ENCODE peak calls at places on chromosome 13, in eight cellular contexts. R is A549; V is Peyer's patch; W is GM23338; M is thoracic aorta; Q is hepatocyte; D is CD8-positive, alpha-beta T cell; I is left ventricle myocardium inferior. Y is an unnamed sample. For H3K4me1, the result is how much of the 10 kb centered on the place peaks cover.

GRCh38 chr13:25267715-25268114 is 19.6 kb downstream of the MTMR6 start:
- DNase-seq in R (peak), V (no peak), W (no peak), M (no peak), Q (no peak), D (no peak), I (no peak), Y (no peak)

GRCh38 chr13:20995245-20995829 is 66.0 kb downstream of the LATS2 start:
- DNase-seq in R (no peak), V (no peak), W (no peak), M (no peak), Q (no peak), D (no peak), I (no peak), Y (peak)

GRCh38 chr13:109500146-109500773 is 286.1 kb downstream of the IRS2 start:
- DNase-seq in R (peak), V (no peak), W (peak), M (no peak), Q (no peak), D (no peak), I (no peak), Y (peak)

GRCh38 chr13:48772908-48773307 is 119.2 kb downstream of the CYSLTR2 start:
- DNase-seq in R (no peak), V (no peak), W (no peak), M (no peak), Q (no peak), D (no peak), I (no peak), Y (no peak)

GRCh38 chr13:110197041-110197440 is 109.9 kb downstream of the COL4A1 start:
- DNase-seq in R (no peak), V (no peak), W (no peak), M (no peak), Q (peak), D (no peak), I (no peak), Y (peak)

GRCh38 chr13:114166381-114167131 is 12.5 kb upstream of the CFAP97D2 start:
- DNase-seq in R (no peak), V (no peak), W (no peak), M (no peak), Q (no peak), D (no peak), I (peak), Y (no peak)

GRCh38 chr13:36526897-36527296 is 94.6 kb downstream of the CCNA1 start:
- DNase-seq in R (no peak), V (no peak), W (peak), M (no peak), Q (no peak), D (no peak), I (no peak), Y (no peak)

GRCh38 chr13:59120297-59120843 is 1043.4 kb downstream of the DIAPH3 start:
- DNase-seq in R (no peak), V (no peak), W (no peak), M (no peak), Q (no peak), D (no peak), I (no peak), Y (no peak)

GRCh38 chr13:100957741-100958140 is 283.1 kb upstream of the TMTC4 start:
- DNase-seq in R (no peak), V (no peak), W (no peak), M (no peak), Q (no peak), D (no peak), I (no peak), Y (no peak)

GRCh38 chr13:95784891-95785290 is 108.0 kb downstream of the DNAJC3 start:
- DNase-seq in R (no peak), V (no peak), W (no peak), M (no peak), Q (no peak), D (no peak), I (no peak), Y (no peak)

GRCh38 chr13:34066344-34066743 is 248.4 kb downstream of the RFC3 start:
- DNase-seq in R (no peak), V (no peak), W (no peak), M (no peak), Q (no peak), D (no peak), I (no peak), Y (peak)

GRCh38 chr13:44098559-44098958 is 218.9 kb downstream of the LACC1 start:
- DNase-seq in R (no peak), V (peak), W (no peak), M (no peak), Q (no peak), D (no peak), I (no peak), Y (no peak)

GRCh38 chr13:42969558-42970172 is 22.4 kb downstream of the EPSTI1 start:
- DNase-seq in R (peak), V (peak), W (peak), M (peak), Q (peak), D (peak), I (peak), Y (peak)

GRCh38 chr13:31204592-31204991 is 4.8 kb downstream of the B3GLCT start:
- DNase-seq in R (peak), V (no peak), W (no peak), M (no peak), Q (peak), D (no peak), I (no peak), Y (no peak)

GRCh38 chr13:25753976-25754375 is 297.8 kb downstream of the SHISA2 start:
- DNase-seq in R (no peak), V (no peak), W (no peak), M (no peak), Q (no peak), D (no peak), I (no peak), Y (no peak)

GRCh38 chr13:112754281-112755025 is 64.6 kb downstream of the ATP11A start:
- DNase-seq in R (no peak), V (no peak), W (no peak), M (no peak), Q (no peak), D (no peak), I (no peak), Y (no peak)

GRCh38 chr13:112756511-112756966 is 66.7 kb downstream of the ATP11A start:
- DNase-seq in R (no peak), V (no peak), W (no peak), M (no peak), Q (no peak), D (no peak), I (no peak), Y (no peak)

GRCh38 chr13:112756081-112756480 is 66.2 kb downstream of the ATP11A start:
- DNase-seq in R (no peak), V (no peak), W (no peak), M (no peak), Q (no peak), D (no peak), I (no peak), Y (no peak)

GRCh38 chr13:112753868-112754267 is 64.0 kb downstream of the ATP11A start:
- DNase-seq in R (no peak), V (no peak), W (no peak), M (no peak), Q (no peak), D (no peak), I (no peak), Y (no peak)

GRCh38 chr13:112755331-112755730 is 65.5 kb downstream of the ATP11A start:
- DNase-seq in R (no peak), V (no peak), W (no peak), M (no peak), Q (no peak), D (no peak), I (no peak), Y (no peak)
- H3K4me1 ChIP-seq in R (under half), V (under half), W (under half), M (under half), Q (under half), D (under half), I (under half), Y (under half)

DNA sequence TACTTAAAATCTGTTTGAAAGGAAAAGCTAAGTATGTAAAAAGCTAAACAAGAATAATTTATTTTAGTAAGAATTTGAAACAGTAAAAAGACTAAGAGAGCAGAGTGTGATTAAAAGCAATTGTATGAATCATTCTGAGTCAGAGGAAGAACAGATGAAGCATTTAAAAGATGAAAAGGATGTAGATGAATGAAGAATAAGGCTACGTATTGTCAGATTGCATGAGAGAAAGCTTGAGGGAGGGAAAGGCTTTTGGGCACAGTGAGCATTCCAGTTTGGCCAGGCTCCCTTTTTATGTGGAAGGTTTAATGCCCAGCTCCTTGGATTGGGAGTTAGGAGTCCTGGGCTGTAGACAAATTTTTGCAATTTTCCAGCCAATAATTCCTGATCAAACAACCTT is 117.7 kb downstream of the FREM2 start:
- DNase-seq in R (no peak), V (no peak), W (peak), M (no peak), Q (no peak), D (no peak), I (no peak), Y (no peak)
- H3K4me1 ChIP-seq in R (under half), V (under half), W (under half), M (under half), Q (under half), D (under half), I (under half), Y (under half)

GRCh38 chr13:40966298-40966697 is 52.8 kb downstream of the ELF1 start:
- DNase-seq in R (no peak), V (no peak), W (no peak), M (no peak), Q (no peak), D (no peak), I (no peak), Y (no peak)
- H3K4me1 ChIP-seq in R (under half), V (under half), W (under half), M (half or more), Q (under half), D (half or more), I (half or more), Y (under half)

GRCh38 chr13:98495627-98496238 is 81.2 kb downstream of the STK24 start:
- DNase-seq in R (no peak), V (no peak), W (no peak), M (no peak), Q (no peak), D (no peak), I (no peak), Y (peak)

GRCh38 chr13:98496966-98497365 is 79.9 kb downstream of the STK24 start:
- DNase-seq in R (no peak), V (no peak), W (no peak), M (no peak), Q (no peak), D (no peak), I (no peak), Y (no peak)

GRCh38 chr13:98494769-98495168 is 82.1 kb downstream of the STK24 start:
- DNase-seq in R (no peak), V (no peak), W (no peak), M (no peak), Q (no peak), D (no peak), I (no peak), Y (peak)

GRCh38 chr13:98493035-98493401 is 83.9 kb downstream of the STK24 start:
- DNase-seq in R (no peak), V (no peak), W (no peak), M (no peak), Q (no peak), D (no peak), I (no peak), Y (no peak)

DNA sequence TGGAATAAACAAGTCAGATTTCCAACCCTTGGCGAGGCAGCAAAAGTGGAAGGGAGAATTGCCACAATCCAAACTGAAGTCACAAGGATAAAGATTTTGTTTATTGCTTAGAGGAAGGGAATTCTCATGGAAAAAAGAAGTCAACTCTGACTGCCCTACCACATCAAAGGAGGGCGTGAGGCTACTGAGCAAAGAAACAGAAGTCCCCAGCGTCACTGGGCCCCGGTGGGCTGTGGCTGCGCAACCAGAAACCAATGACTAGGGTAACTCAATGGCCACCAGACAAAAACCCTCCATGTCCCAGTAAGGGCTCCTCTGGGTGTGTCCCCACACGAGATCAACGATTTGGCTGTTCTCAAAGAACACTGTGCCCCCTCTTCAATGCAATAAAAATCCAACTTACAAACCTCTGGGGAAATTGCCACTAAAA is 80.7 kb downstream of the STK24 start:
- DNase-seq in R (no peak), V (peak), W (no peak), M (no peak), Q (no peak), D (no peak), I (no peak), Y (peak)
- H3K4me1 ChIP-seq in R (under half), V (under half), W (under half), M (under half), Q (under half), D (under half), I (half or more), Y (under half)

GRCh38 chr13:106524108-106524507 is 11.4 kb downstream of the EFNB2 start:
- DNase-seq in R (no peak), V (no peak), W (no peak), M (no peak), Q (no peak), D (no peak), I (no peak), Y (no peak)

GRCh38 chr13:106522898-106523525 is 12.4 kb downstream of the EFNB2 start:
- DNase-seq in R (no peak), V (no peak), W (no peak), M (no peak), Q (no peak), D (no peak), I (no peak), Y (no peak)

GRCh38 chr13:106525865-106526264 is 9.6 kb downstream of the EFNB2 start:
- DNase-seq in R (no peak), V (no peak), W (peak), M (no peak), Q (no peak), D (no peak), I (no peak), Y (peak)

GRCh38 chr13:106522112-106522511 is 13.3 kb downstream of the EFNB2 start:
- DNase-seq in R (no peak), V (no peak), W (no peak), M (no peak), Q (no peak), D (no peak), I (no peak), Y (no peak)

GRCh38 chr13:106523566-106523965 is 11.9 kb downstream of the EFNB2 start:
- DNase-seq in R (no peak), V (no peak), W (no peak), M (no peak), Q (no peak), D (no peak), I (no peak), Y (no peak)
- H3K4me1 ChIP-seq in R (under half), V (under half), W (half or more), M (under half), Q (half or more), D (under half), I (under half), Y (under half)

GRCh38 chr13:51638497-51638871 is 54.2 kb downstream of the WDFY2 start:
- DNase-seq in R (no peak), V (no peak), W (no peak), M (no peak), Q (no peak), D (no peak), I (no peak), Y (no peak)
- H3K4me1 ChIP-seq in R (half or more), V (under half), W (half or more), M (under half), Q (under half), D (under half), I (half or more), Y (under half)

Y was measured in endodermal cell.